ENCODE peak calls at places on chromosomes 7 and 10, in ten cellular contexts. V is left ventricle myocardium inferior, T is RWPE1, A is osteoblast, F is lower leg skin, Y is neural crest cell, M is heart left ventricle, B is SK-N-SH, R is body of pancreas, I is suprapubic skin. P is an unnamed sample.

GRCh38 chr10:127922675-127923366 is 15.9 kb downstream of the PTPRE start:
- DNase-seq in A (peak; percentile 94), B (peak; percentile 54), I (no peak), Y (no peak), R (peak; percentile 56), F (no peak), T (peak; percentile 93), V (peak; percentile 80), M (peak; percentile 85), P (peak; percentile 62)

GRCh38 chr10:107083388-107084009 is 81.0 kb downstream of the SORCS1 start:
- DNase-seq in M (no peak), T (no peak), V (no peak), I (no peak), A (no peak), F (no peak), Y (no peak), R (no peak), B (no peak), P (no peak)

GRCh38 chr10:103737735-103738367 is 117.5 kb downstream of the SH3PXD2A start:
- DNase-seq in I (no peak), B (peak; percentile 58), T (no peak), Y (no peak), F (no peak), R (no peak), M (no peak), V (no peak), A (no peak), P (no peak)

GRCh38 chr7:44149571-44150465 is 8.7 kb upstream of the MYL7 start:
- DNase-seq in V (no peak), M (no peak), Y (no peak), A (peak; percentile 89), B (peak; percentile 10), T (no peak), R (no peak), F (no peak), I (no peak), P (peak; percentile 49)

GRCh38 chr10:36489928-36490279 is 635.5 kb upstream of the ANKRD30A start:
- DNase-seq in M (no peak), A (peak; percentile 87), T (peak; percentile 17), I (no peak), Y (no peak), B (no peak), V (no peak), R (no peak), F (no peak), P (peak; percentile 93)

GRCh38 chr7:130942211-130942964 is 208.4 kb upstream of the KLF14 start:
- DNase-seq in Y (no peak), T (no peak), R (peak; percentile 75), I (no peak), A (peak; percentile 49), F (peak; percentile 58), V (no peak), M (no peak), B (no peak), P (peak; percentile 37)

GRCh38 chr10:20582041-20582440 is 315.1 kb downstream of the NEBL start:
- DNase-seq in A (no peak), I (no peak), B (no peak), R (no peak), F (no peak), T (no peak), M (no peak), V (no peak), Y (no peak), P (no peak)

GRCh38 chr7:42766810-42767423 is 145.0 kb downstream of the C7orf25 start:
- DNase-seq in T (no peak), I (no peak), M (no peak), A (no peak), F (no peak), V (no peak), R (no peak), Y (no peak), B (no peak), P (no peak)

GRCh38 chr10:59155556-59155955 is 20.9 kb upstream of the PHYHIPL start:
- DNase-seq in A (no peak), V (no peak), T (no peak), Y (no peak), R (no peak), B (no peak), M (no peak), I (peak; percentile 72), F (no peak), P (no peak)

GRCh38 chr7:90663176-90663575 is 67.1 kb downstream of the CDK14 start:
- DNase-seq in I (no peak), T (no peak), F (no peak), R (no peak), Y (no peak), B (no peak), V (no peak), A (no peak), M (no peak), P (peak; percentile 40)

GRCh38 chr7:130432886-130433285 is 7.9 kb downstream of the CEP41 start:
- DNase-seq in F (no peak), Y (no peak), V (no peak), R (no peak), M (no peak), T (peak; percentile 37), A (peak; percentile 69), I (no peak), B (no peak), P (peak; percentile 56)

GRCh38 chr10:46198516-46198915 is 88.3 kb upstream of the ANTXRL start:
- DNase-seq in Y (no peak), M (no peak), A (no peak), F (no peak), R (no peak), T (no peak), V (no peak), I (no peak), B (no peak), P (no peak)

GRCh38 chr10:33422779-33423520 is 88.5 kb upstream of the NRP1 start:
- DNase-seq in T (no peak), M (no peak), R (peak; percentile 91), V (no peak), Y (no peak), I (no peak), A (no peak), B (no peak), F (no peak), P (peak; percentile 76)

GRCh38 chr7:5824297-5824610 is 42.8 kb upstream of the RNF216 start:
- DNase-seq in A (peak; percentile 42), V (no peak), I (no peak), T (no peak), Y (no peak), B (no peak), F (no peak), M (no peak), R (no peak), P (no peak)

GRCh38 chr7:41711283-41712064 is 8.6 kb upstream of the INHBA start:
- DNase-seq in R (peak; percentile 56), I (no peak), B (peak; percentile 41), T (no peak), V (no peak), Y (no peak), M (no peak), A (no peak), F (no peak), P (no peak)

GRCh38 chr10:10096898-10097297 is 920.8 kb upstream of the CELF2 start:
- DNase-seq in A (no peak), T (no peak), M (no peak), F (no peak), B (no peak), R (no peak), Y (no peak), I (no peak), V (no peak), P (no peak)

GRCh38 chr7:122588621-122589020 is 110.3 kb downstream of the RNF133 start:
- DNase-seq in A (no peak), V (no peak), I (no peak), M (no peak), B (no peak), F (no peak), R (no peak), Y (no peak), T (no peak), P (peak; percentile 10)

GRCh38 chr7:3267928-3268690 is 32.9 kb upstream of the SDK1 start:
- DNase-seq in F (no peak), Y (no peak), V (no peak), I (no peak), M (no peak), B (no peak), T (peak; percentile 83), A (peak; percentile 77), R (no peak), P (peak; percentile 94)

GRCh38 chr10:7484456-7485266 is 73.8 kb upstream of the SFMBT2 start:
- DNase-seq in F (no peak), M (no peak), R (no peak), B (peak; percentile 47), Y (no peak), I (no peak), A (no peak), T (no peak), V (no peak), P (no peak)

GRCh38 chr7:73647725-73648592 is 19.7 kb upstream of the VPS37D start:
- DNase-seq in I (no peak), F (no peak), V (no peak), M (no peak), A (peak; percentile 92), B (peak; percentile 87), Y (no peak), T (no peak), R (peak; percentile 57), P (no peak)
- TF ChIP-seq CTCF in I (no peak), F (no peak), V (peak; percentile 14), M (no peak), A (no peak), B (peak; percentile 25), Y (no peak), T (peak; percentile 63), R (peak; percentile 34), P (peak; percentile 7)

GRCh38 chr10:69160809-69161225 is 19.2 kb upstream of the SUPV3L1 start:
- DNase-seq in T (no peak), R (no peak), V (no peak), M (no peak), Y (no peak), I (no peak), A (peak; percentile 61), B (no peak), F (no peak), P (no peak)
- TF ChIP-seq CTCF in T (no peak), R (no peak), V (no peak), M (no peak), Y (no peak), I (no peak), A (no peak), B (no peak), F (no peak), P (no peak)

DNA sequence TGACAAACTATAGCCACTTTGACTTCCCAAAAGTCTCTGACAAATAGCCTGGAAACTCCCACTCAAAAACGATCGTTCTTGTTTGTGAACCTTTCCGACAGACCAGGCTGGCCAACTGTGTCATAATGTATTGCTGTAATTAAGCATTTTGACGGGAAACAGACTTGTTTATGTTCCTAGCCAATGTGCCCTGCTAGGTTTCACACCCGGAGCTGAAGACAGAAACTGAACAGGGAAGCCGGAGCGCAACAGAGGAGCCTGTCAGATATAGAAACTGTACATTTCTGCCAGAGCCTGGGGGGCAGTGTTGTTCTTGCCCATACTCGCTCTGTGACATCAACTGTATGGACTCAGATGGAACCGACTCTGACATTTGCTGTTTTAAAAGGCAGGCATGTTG is 55.3 kb upstream of the C7orf33 start:
- DNase-seq in V (no peak), Y (no peak), A (peak; percentile 22), I (no peak), R (no peak), T (no peak), F (peak; percentile 19), B (peak; percentile 55), M (no peak), P (peak; percentile 4)
- TF ChIP-seq CTCF in V (no peak), Y (no peak), A (peak; percentile 19), I (no peak), R (no peak), T (no peak), F (no peak), B (peak; percentile 48), M (no peak), P (no peak)

GRCh38 chr10:22573820-22574569 is 140.4 kb downstream of the PIP4K2A start:
- DNase-seq in M (no peak), R (peak; percentile 19), T (no peak), A (peak; percentile 44), V (no peak), I (no peak), B (peak; percentile 27), Y (no peak), F (no peak), P (peak; percentile 61)
- TF ChIP-seq CTCF in M (peak; percentile 67), R (peak; percentile 30), T (peak; percentile 34), A (peak; percentile 64), V (peak; percentile 47), I (no peak), B (peak; percentile 63), Y (peak; percentile 58), F (no peak), P (peak; percentile 58)

P was measured in fibroblast of the aortic adventitia.